ENCODE peak calls at places on chromosomes 2 and 18, in nine cellular contexts. One of them, this sample, is unnamed.

GRCh38 chr2:241603686-241604085 is 33.3 kb downstream of the THAP4 start:
- DNase-seq in lower leg skin: no peak
- DNase-seq in ovary: no peak
- DNase-seq in epithelial cell of esophagus: no peak
- DNase-seq in esophagus muscularis mucosa: no peak
- DNase-seq in adrenal gland: no peak
- DNase-seq in mucosa of descending colon: no peak
- DNase-seq in Peyer's patch: no peak
- DNase-seq in cardiac muscle cell: no peak
- DNase-seq in this sample: no peak

GRCh38 chr2:61471905-61472805 is 1.3 kb upstream of the USP34 start:
- DNase-seq in esophagus muscularis mucosa: no peak
- DNase-seq in Peyer's patch: no peak
- DNase-seq in cardiac muscle cell: peak
- DNase-seq in ovary: no peak
- DNase-seq in lower leg skin: peak
- DNase-seq in adrenal gland: peak
- DNase-seq in mucosa of descending colon: peak
- DNase-seq in epithelial cell of esophagus: peak
- DNase-seq in this sample: no peak

GRCh38 chr2:68027959-68028358 is 34.8 kb downstream of the C1D start:
- DNase-seq in cardiac muscle cell: no peak
- DNase-seq in mucosa of descending colon: no peak
- DNase-seq in lower leg skin: no peak
- DNase-seq in Peyer's patch: no peak
- DNase-seq in epithelial cell of esophagus: no peak
- DNase-seq in esophagus muscularis mucosa: no peak
- DNase-seq in ovary: no peak
- DNase-seq in adrenal gland: no peak
- DNase-seq in this sample: no peak

GRCh38 chr18:45497595-45498269 is 117.5 kb upstream of the SLC14A2 start:
- DNase-seq in esophagus muscularis mucosa: no peak
- DNase-seq in mucosa of descending colon: no peak
- DNase-seq in cardiac muscle cell: no peak
- DNase-seq in epithelial cell of esophagus: no peak
- DNase-seq in ovary: no peak
- DNase-seq in Peyer's patch: no peak
- DNase-seq in lower leg skin: no peak
- DNase-seq in adrenal gland: no peak
- DNase-seq in this sample: no peak

GRCh38 chr2:201118957-201119848 is 3.2 kb downstream of the CFLAR start:
- DNase-seq in mucosa of descending colon: no peak
- DNase-seq in lower leg skin: no peak
- DNase-seq in esophagus muscularis mucosa: no peak
- DNase-seq in ovary: no peak
- DNase-seq in epithelial cell of esophagus: no peak
- DNase-seq in Peyer's patch: no peak
- DNase-seq in adrenal gland: no peak
- DNase-seq in cardiac muscle cell: peak
- DNase-seq in this sample: no peak

GRCh38 chr2:46010925-46011490 is 286.2 kb upstream of the EPAS1 start:
- DNase-seq in Peyer's patch: no peak
- DNase-seq in adrenal gland: no peak
- DNase-seq in epithelial cell of esophagus: peak
- DNase-seq in lower leg skin: no peak
- DNase-seq in esophagus muscularis mucosa: no peak
- DNase-seq in ovary: no peak
- DNase-seq in mucosa of descending colon: no peak
- DNase-seq in cardiac muscle cell: peak
- DNase-seq in this sample: no peak

GRCh38 chr2:10305254-10305635 is 2.5 kb downstream of the HPCAL1 start:
- DNase-seq in epithelial cell of esophagus: no peak
- DNase-seq in cardiac muscle cell: no peak
- DNase-seq in ovary: no peak
- DNase-seq in lower leg skin: no peak
- DNase-seq in Peyer's patch: no peak
- DNase-seq in esophagus muscularis mucosa: no peak
- DNase-seq in mucosa of descending colon: peak
- DNase-seq in adrenal gland: no peak
- DNase-seq in this sample: no peak

GRCh38 chr2:16546128-16546754 is 119.4 kb downstream of the CYRIA start:
- DNase-seq in mucosa of descending colon: peak
- DNase-seq in cardiac muscle cell: peak
- DNase-seq in Peyer's patch: no peak
- DNase-seq in esophagus muscularis mucosa: peak
- DNase-seq in adrenal gland: no peak
- DNase-seq in ovary: no peak
- DNase-seq in lower leg skin: no peak
- DNase-seq in epithelial cell of esophagus: peak
- DNase-seq in this sample: no peak

GRCh38 chr2:235414422-235414821 is 79.4 kb upstream of the AGAP1 start:
- DNase-seq in mucosa of descending colon: peak
- DNase-seq in lower leg skin: no peak
- DNase-seq in cardiac muscle cell: no peak
- DNase-seq in esophagus muscularis mucosa: no peak
- DNase-seq in ovary: no peak
- DNase-seq in epithelial cell of esophagus: no peak
- DNase-seq in adrenal gland: peak
- DNase-seq in Peyer's patch: no peak
- DNase-seq in this sample: no peak

GRCh38 chr18:58556333-58557012 is 72.4 kb downstream of the ALPK2 start:
- DNase-seq in cardiac muscle cell: peak
- DNase-seq in ovary: no peak
- DNase-seq in Peyer's patch: no peak
- DNase-seq in mucosa of descending colon: no peak
- DNase-seq in epithelial cell of esophagus: no peak
- DNase-seq in lower leg skin: no peak
- DNase-seq in adrenal gland: peak
- DNase-seq in esophagus muscularis mucosa: no peak
- DNase-seq in this sample: no peak

GRCh38 chr2:190997516-190998113 is 16.4 kb downstream of the STAT1 start:
- DNase-seq in esophagus muscularis mucosa: no peak
- DNase-seq in mucosa of descending colon: no peak
- DNase-seq in Peyer's patch: no peak
- DNase-seq in epithelial cell of esophagus: no peak
- DNase-seq in adrenal gland: no peak
- DNase-seq in cardiac muscle cell: no peak
- DNase-seq in lower leg skin: no peak
- DNase-seq in ovary: no peak
- DNase-seq in this sample: no peak

GRCh38 chr2:200447139-200447855 is 62.6 kb downstream of the KCTD18 start:
- DNase-seq in lower leg skin: no peak
- DNase-seq in mucosa of descending colon: no peak
- DNase-seq in esophagus muscularis mucosa: no peak
- DNase-seq in Peyer's patch: no peak
- DNase-seq in cardiac muscle cell: no peak
- DNase-seq in epithelial cell of esophagus: no peak
- DNase-seq in ovary: no peak
- DNase-seq in adrenal gland: no peak
- DNase-seq in this sample: no peak

GRCh38 chr2:25165992-25166618 is 2.3 kb downstream of the POMC start:
- DNase-seq in epithelial cell of esophagus: peak
- DNase-seq in Peyer's patch: peak
- DNase-seq in cardiac muscle cell: peak
- DNase-seq in esophagus muscularis mucosa: no peak
- DNase-seq in ovary: no peak
- DNase-seq in mucosa of descending colon: peak
- DNase-seq in lower leg skin: no peak
- DNase-seq in adrenal gland: peak
- DNase-seq in this sample: no peak

GRCh38 chr2:70498054-70498453 is 55.6 kb downstream of the TGFA start:
- DNase-seq in epithelial cell of esophagus: peak
- DNase-seq in Peyer's patch: no peak
- DNase-seq in esophagus muscularis mucosa: no peak
- DNase-seq in cardiac muscle cell: no peak
- DNase-seq in lower leg skin: no peak
- DNase-seq in adrenal gland: no peak
- DNase-seq in ovary: no peak
- DNase-seq in mucosa of descending colon: no peak
- DNase-seq in this sample: no peak

GRCh38 chr2:129744649-129745048 is 234.8 kb upstream of the RAB6C start:
- DNase-seq in ovary: no peak
- DNase-seq in Peyer's patch: no peak
- DNase-seq in epithelial cell of esophagus: no peak
- DNase-seq in adrenal gland: no peak
- DNase-seq in lower leg skin: no peak
- DNase-seq in cardiac muscle cell: no peak
- DNase-seq in esophagus muscularis mucosa: no peak
- DNase-seq in mucosa of descending colon: no peak
- DNase-seq in this sample: no peak

GRCh38 chr2:96888082-96889011 is 18.5 kb upstream of the SEMA4C start:
- DNase-seq in ovary: no peak
- DNase-seq in lower leg skin: peak
- DNase-seq in adrenal gland: no peak
- DNase-seq in esophagus muscularis mucosa: no peak
- DNase-seq in epithelial cell of esophagus: peak
- DNase-seq in mucosa of descending colon: peak
- DNase-seq in cardiac muscle cell: no peak
- DNase-seq in Peyer's patch: no peak
- DNase-seq in this sample: no peak

GRCh38 chr2:30915485-30915884 is 108.2 kb upstream of the CAPN13 start:
- DNase-seq in mucosa of descending colon: peak
- DNase-seq in adrenal gland: peak
- DNase-seq in Peyer's patch: no peak
- DNase-seq in ovary: no peak
- DNase-seq in esophagus muscularis mucosa: no peak
- DNase-seq in lower leg skin: no peak
- DNase-seq in cardiac muscle cell: no peak
- DNase-seq in epithelial cell of esophagus: peak
- DNase-seq in this sample: no peak

DNA sequence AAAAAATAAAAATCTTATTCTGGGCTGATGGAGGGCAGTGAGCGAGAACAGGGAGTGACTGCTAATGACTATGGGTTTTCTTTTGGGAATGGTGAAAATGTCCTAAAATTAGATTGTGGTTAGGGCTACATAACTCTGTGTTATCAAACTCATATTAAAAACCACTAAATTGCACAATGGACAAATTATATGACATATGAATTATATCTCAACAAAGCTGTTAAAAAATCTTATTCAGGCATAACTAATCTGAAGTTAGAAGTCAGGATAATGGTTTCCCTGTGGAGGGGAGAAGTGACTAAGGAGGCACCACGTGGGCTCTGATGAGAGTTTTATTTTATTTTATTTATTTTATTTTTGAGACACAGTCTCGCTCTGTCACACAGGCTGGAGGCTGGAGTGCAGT is 32.1 kb upstream of the DPP4 start:
- DNase-seq in cardiac muscle cell: peak
- DNase-seq in esophagus muscularis mucosa: no peak
- DNase-seq in adrenal gland: no peak
- DNase-seq in epithelial cell of esophagus: no peak
- DNase-seq in Peyer's patch: no peak
- DNase-seq in lower leg skin: no peak
- DNase-seq in ovary: no peak
- DNase-seq in mucosa of descending colon: no peak
- DNase-seq in this sample: no peak
- TF ChIP-seq CTCF in cardiac muscle cell: no peak
- TF ChIP-seq CTCF in esophagus muscularis mucosa: no peak
- TF ChIP-seq CTCF in adrenal gland: no peak
- TF ChIP-seq CTCF in epithelial cell of esophagus: no peak
- TF ChIP-seq CTCF in Peyer's patch: no peak
- TF ChIP-seq CTCF in lower leg skin: no peak
- TF ChIP-seq CTCF in ovary: no peak
- TF ChIP-seq CTCF in mucosa of descending colon: no peak
- TF ChIP-seq CTCF in this sample: no peak

GRCh38 chr2:102848366-102848839 is 86.6 kb downstream of the TMEM182 start:
- DNase-seq in adrenal gland: peak
- DNase-seq in cardiac muscle cell: peak
- DNase-seq in esophagus muscularis mucosa: no peak
- DNase-seq in ovary: peak
- DNase-seq in epithelial cell of esophagus: peak
- DNase-seq in Peyer's patch: peak
- DNase-seq in lower leg skin: no peak
- DNase-seq in mucosa of descending colon: peak
- DNase-seq in this sample: no peak
- H3K4me3 ChIP-seq in adrenal gland: no peak
- H3K4me3 ChIP-seq in cardiac muscle cell: peak
- H3K4me3 ChIP-seq in esophagus muscularis mucosa: peak
- H3K4me3 ChIP-seq in ovary: no peak
- H3K4me3 ChIP-seq in epithelial cell of esophagus: no peak
- H3K4me3 ChIP-seq in Peyer's patch: no peak
- H3K4me3 ChIP-seq in lower leg skin: no peak
- H3K4me3 ChIP-seq in mucosa of descending colon: no peak
- H3K4me3 ChIP-seq in this sample: peak

GRCh38 chr2:112724611-112725525 is 4.0 kb downstream of the NT5DC4 start:
- DNase-seq in ovary: no peak
- DNase-seq in esophagus muscularis mucosa: peak
- DNase-seq in lower leg skin: no peak
- DNase-seq in mucosa of descending colon: no peak
- DNase-seq in adrenal gland: peak
- DNase-seq in cardiac muscle cell: peak
- DNase-seq in epithelial cell of esophagus: peak
- DNase-seq in Peyer's patch: no peak
- DNase-seq in this sample: no peak
- TF ChIP-seq CTCF in ovary: no peak
- TF ChIP-seq CTCF in esophagus muscularis mucosa: no peak
- TF ChIP-seq CTCF in lower leg skin: no peak
- TF ChIP-seq CTCF in mucosa of descending colon: no peak
- TF ChIP-seq CTCF in adrenal gland: no peak
- TF ChIP-seq CTCF in cardiac muscle cell: peak
- TF ChIP-seq CTCF in epithelial cell of esophagus: peak
- TF ChIP-seq CTCF in Peyer's patch: no peak
- TF ChIP-seq CTCF in this sample: peak

GRCh38 chr18:25605322-25605721 is 253.4 kb upstream of the ZNF521 start:
- DNase-seq in cardiac muscle cell: no peak
- DNase-seq in epithelial cell of esophagus: no peak
- DNase-seq in mucosa of descending colon: no peak
- DNase-seq in Peyer's patch: no peak
- DNase-seq in adrenal gland: no peak
- DNase-seq in lower leg skin: no peak
- DNase-seq in ovary: no peak
- DNase-seq in esophagus muscularis mucosa: no peak
- DNase-seq in this sample: no peak

GRCh38 chr18:25604231-25604908 is 252.4 kb upstream of the ZNF521 start:
- DNase-seq in cardiac muscle cell: no peak
- DNase-seq in Peyer's patch: no peak
- DNase-seq in esophagus muscularis mucosa: no peak
- DNase-seq in lower leg skin: no peak
- DNase-seq in ovary: no peak
- DNase-seq in adrenal gland: no peak
- DNase-seq in mucosa of descending colon: no peak
- DNase-seq in epithelial cell of esophagus: no peak
- DNase-seq in this sample: no peak

GRCh38 chr18:25599443-25599842 is 247.5 kb upstream of the ZNF521 start:
- DNase-seq in mucosa of descending colon: no peak
- DNase-seq in esophagus muscularis mucosa: no peak
- DNase-seq in ovary: no peak
- DNase-seq in epithelial cell of esophagus: no peak
- DNase-seq in Peyer's patch: no peak
- DNase-seq in adrenal gland: no peak
- DNase-seq in lower leg skin: no peak
- DNase-seq in cardiac muscle cell: no peak
- DNase-seq in this sample: no peak

DNA sequence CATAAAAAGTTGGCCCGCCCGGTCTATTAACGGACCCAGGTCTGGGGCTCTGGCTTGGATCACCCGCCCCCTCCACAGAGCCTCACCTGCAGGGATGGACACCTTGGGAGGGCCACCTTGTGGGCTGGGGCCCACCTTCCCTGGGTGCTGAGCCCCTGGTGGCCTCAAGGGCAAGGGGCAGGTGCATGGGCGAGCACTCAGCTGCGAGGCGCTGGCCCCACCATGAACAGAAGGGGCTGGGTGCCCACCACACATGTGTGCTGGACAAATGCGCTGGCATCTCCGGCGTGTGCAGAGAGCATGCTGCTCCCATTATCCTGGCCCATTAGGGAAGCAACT is 252.9 kb upstream of the ZNF521 start:
- DNase-seq in cardiac muscle cell: no peak
- DNase-seq in adrenal gland: no peak
- DNase-seq in lower leg skin: no peak
- DNase-seq in ovary: no peak
- DNase-seq in Peyer's patch: no peak
- DNase-seq in mucosa of descending colon: no peak
- DNase-seq in esophagus muscularis mucosa: no peak
- DNase-seq in epithelial cell of esophagus: no peak
- DNase-seq in this sample: no peak
- H3K4me3 ChIP-seq in cardiac muscle cell: no peak
- H3K4me3 ChIP-seq in adrenal gland: no peak
- H3K4me3 ChIP-seq in lower leg skin: no peak
- H3K4me3 ChIP-seq in ovary: no peak
- H3K4me3 ChIP-seq in Peyer's patch: no peak
- H3K4me3 ChIP-seq in mucosa of descending colon: no peak
- H3K4me3 ChIP-seq in esophagus muscularis mucosa: no peak
- H3K4me3 ChIP-seq in epithelial cell of esophagus: no peak
- H3K4me3 ChIP-seq in this sample: no peak